ENCODE peak calls at places on chromosome 20, in seven cellular contexts. O, U, H, X, G, R and B are unnamed samples.

GRCh38 chr20:59402697-59403096 is 102.3 kb downstream of the EDN3 start:
- DNase-seq in O (no peak), U (no peak), H (no peak), X (no peak), G (no peak), R (no peak), B (no peak)

GRCh38 chr20:1335961-1336698 is 7.2 kb upstream of the SDCBP2 start:
- DNase-seq in O (no peak), U (no peak), H (no peak), X (no peak), G (no peak), R (no peak), B (peak)

GRCh38 chr20:32004963-32005362 is 5.3 kb upstream of the CCM2L start:
- DNase-seq in O (no peak), U (no peak), H (no peak), X (no peak), G (no peak), R (no peak), B (peak)

GRCh38 chr20:59082077-59082740 is 39.6 kb upstream of the PRELID3B start:
- DNase-seq in O (no peak), U (no peak), H (no peak), X (no peak), G (no peak), R (no peak), B (no peak)

GRCh38 chr20:62824476-62825287 is 7.8 kb downstream of the COL9A3 start:
- DNase-seq in O (peak), U (peak), H (no peak), X (no peak), G (peak), R (no peak), B (no peak)

GRCh38 chr20:44648579-44648978 is 2.9 kb downstream of the ADA start:
- DNase-seq in O (no peak), U (no peak), H (no peak), X (no peak), G (no peak), R (no peak), B (no peak)

GRCh38 chr20:16671753-16672152 is 58.1 kb upstream of the SNRPB2 start:
- DNase-seq in O (no peak), U (no peak), H (no peak), X (no peak), G (no peak), R (no peak), B (no peak)

GRCh38 chr20:24576447-24576846 is 107.0 kb downstream of the SYNDIG1 start:
- DNase-seq in O (no peak), U (no peak), H (no peak), X (no peak), G (no peak), R (no peak), B (no peak)

GRCh38 chr20:44736170-44737021 is 9.3 kb upstream of the KCNK15 start:
- DNase-seq in O (no peak), U (no peak), H (no peak), X (peak), G (no peak), R (peak), B (no peak)

GRCh38 chr20:8223096-8223870 is 91.2 kb downstream of the PLCB1 start:
- DNase-seq in O (no peak), U (no peak), H (no peak), X (peak), G (no peak), R (no peak), B (no peak)

GRCh38 chr20:46364670-46365482 is 41.5 kb downstream of the ELMO2 start:
- DNase-seq in O (no peak), U (no peak), H (no peak), X (no peak), G (no peak), R (no peak), B (no peak)

GRCh38 chr20:36820928-36821327 is 47.4 kb upstream of the DSN1 start:
- DNase-seq in O (no peak), U (no peak), H (no peak), X (no peak), G (no peak), R (no peak), B (no peak)

GRCh38 chr20:4050581-4050980 is 35.2 kb upstream of the RNF24 start:
- DNase-seq in O (no peak), U (no peak), H (no peak), X (no peak), G (no peak), R (no peak), B (no peak)